ENCODE peak calls at places on chromosomes 16 and 17, in six cellular contexts. One of them, this sample, is unnamed.

GRCh38 chr17:27345141-27345904 is 51.4 kb downstream of the WSB1 start:
- DNase-seq in K562: peak; percentile 95
- DNase-seq in H1: peak; percentile 74
- DNase-seq in GM12878: no peak
- DNase-seq in HepG2: no peak
- DNase-seq in GM12891: no peak
- DNase-seq in this sample: no peak

GRCh38 chr17:67055041-67055443 is 10.7 kb downstream of the CACNG1 start:
- DNase-seq in K562: no peak
- DNase-seq in H1: peak; percentile 38
- DNase-seq in GM12878: no peak
- DNase-seq in HepG2: no peak
- DNase-seq in GM12891: no peak
- DNase-seq in this sample: no peak

GRCh38 chr17:39198186-39198566 is 707 bp upstream of the CACNB1 start:
- DNase-seq in K562: no peak
- DNase-seq in H1: no peak
- DNase-seq in GM12878: no peak
- DNase-seq in HepG2: no peak
- DNase-seq in GM12891: no peak
- DNase-seq in this sample: no peak

GRCh38 chr17:81529437-81529803 is 1.2 kb downstream of the FSCN2 start:
- DNase-seq in K562: no peak
- DNase-seq in H1: no peak
- DNase-seq in GM12878: no peak
- DNase-seq in HepG2: no peak
- DNase-seq in GM12891: no peak
- DNase-seq in this sample: no peak

GRCh38 chr17:60392845-60393702 is 1.1 kb upstream of the USP32 start:
- DNase-seq in K562: peak; percentile 61
- DNase-seq in H1: no peak
- DNase-seq in GM12878: peak; percentile 48
- DNase-seq in HepG2: peak; percentile 44
- DNase-seq in GM12891: no peak
- DNase-seq in this sample: no peak

GRCh38 chr17:30228011-30228410 is 7.5 kb downstream of the SLC6A4 start:
- DNase-seq in K562: no peak
- DNase-seq in H1: no peak
- DNase-seq in GM12878: no peak
- DNase-seq in HepG2: no peak
- DNase-seq in GM12891: no peak
- DNase-seq in this sample: no peak

GRCh38 chr16:54882556-54882955 is 48.1 kb upstream of the IRX5 start:
- DNase-seq in K562: no peak
- DNase-seq in H1: no peak
- DNase-seq in GM12878: no peak
- DNase-seq in HepG2: no peak
- DNase-seq in GM12891: no peak
- DNase-seq in this sample: no peak

GRCh38 chr17:20930065-20930760 is 112.6 kb downstream of the USP22 start:
- DNase-seq in K562: no peak
- DNase-seq in H1: no peak
- DNase-seq in GM12878: no peak
- DNase-seq in HepG2: no peak
- DNase-seq in GM12891: no peak
- DNase-seq in this sample: no peak

GRCh38 chr16:30491744-30492308 is 19.3 kb downstream of the ITGAL start:
- DNase-seq in K562: peak; percentile 90
- DNase-seq in H1: no peak
- DNase-seq in GM12878: no peak
- DNase-seq in HepG2: peak; percentile 56
- DNase-seq in GM12891: no peak
- DNase-seq in this sample: no peak

DNA sequence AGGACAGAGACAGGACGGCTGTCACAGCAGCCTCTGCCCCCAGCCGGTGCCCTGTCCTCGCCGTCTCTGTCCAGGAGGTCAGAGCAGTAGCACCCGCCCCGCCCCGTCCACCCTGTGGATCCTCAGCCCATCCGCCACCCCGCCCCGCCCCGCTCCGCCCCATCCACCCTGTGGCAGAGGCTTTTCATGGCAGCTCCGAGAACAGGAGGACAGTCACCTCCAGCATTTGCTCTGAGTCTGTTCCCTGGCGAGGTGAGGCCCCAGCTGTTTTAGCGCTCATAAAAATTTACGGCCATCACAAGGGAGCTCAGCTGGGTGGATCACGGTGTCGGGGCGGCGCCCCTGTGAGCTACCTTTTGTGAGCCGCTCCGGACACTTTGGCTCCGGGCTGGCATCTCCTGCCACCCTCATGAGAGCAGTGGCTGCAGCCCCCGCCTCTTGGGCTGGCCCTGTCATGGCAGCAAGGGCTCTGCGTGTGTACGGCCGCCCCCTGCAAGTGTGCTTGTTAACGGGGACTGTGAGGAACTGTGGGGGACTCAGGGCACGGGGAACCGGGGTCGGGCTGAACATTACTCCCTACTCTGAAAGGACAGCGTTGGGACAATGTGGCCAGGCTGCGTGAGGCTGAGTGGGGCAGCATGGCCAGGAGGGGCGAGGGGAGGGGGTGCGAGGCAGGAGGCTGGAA is 32.3 kb upstream of the GNG13 start:
- DNase-seq in K562: no peak
- DNase-seq in H1: no peak
- DNase-seq in GM12878: no peak
- DNase-seq in HepG2: no peak
- DNase-seq in GM12891: no peak
- DNase-seq in this sample: no peak
- TF ChIP-seq POLR2A in K562: no peak
- TF ChIP-seq POLR2A in H1: no peak
- TF ChIP-seq POLR2A in GM12878: no peak
- TF ChIP-seq POLR2A in HepG2: no peak
- TF ChIP-seq POLR2A in GM12891: no peak
- TF ChIP-seq POLR2A in this sample: no peak

DNA sequence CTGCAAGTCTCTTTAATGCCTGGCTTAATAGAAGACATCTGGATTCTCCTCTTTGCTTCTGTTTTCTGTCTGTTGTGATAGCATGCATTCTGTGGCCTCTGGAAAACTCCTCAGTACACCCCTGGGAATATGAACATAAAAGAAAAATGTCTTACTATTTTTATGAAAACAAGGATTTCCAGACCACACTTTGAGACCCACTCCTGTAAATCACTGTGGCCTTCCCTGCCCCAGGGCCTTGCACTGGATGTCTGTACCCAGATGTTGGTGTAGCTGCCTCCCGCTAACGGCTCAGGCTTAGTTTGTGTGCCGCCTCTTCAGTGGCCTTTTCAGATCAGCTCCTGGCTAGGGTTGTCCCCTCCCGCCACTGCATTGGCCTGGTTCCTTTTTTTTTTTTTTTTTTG is 126.6 kb downstream of the SOCS1 start:
- DNase-seq in K562: peak; percentile 38
- DNase-seq in H1: no peak
- DNase-seq in GM12878: no peak
- DNase-seq in HepG2: no peak
- DNase-seq in GM12891: no peak
- DNase-seq in this sample: no peak
- TF ChIP-seq TAF1 in K562: no peak
- TF ChIP-seq TAF1 in H1: no peak
- TF ChIP-seq TAF1 in GM12878: no peak
- TF ChIP-seq TAF1 in HepG2: no peak
- TF ChIP-seq TAF1 in GM12891: no peak
- TF ChIP-seq TAF1 in this sample: no peak

GRCh38 chr16:86567701-86568571 is 1.3 kb downstream of the FOXC2 start:
- DNase-seq in K562: no peak
- DNase-seq in H1: peak; percentile 75
- DNase-seq in GM12878: no peak
- DNase-seq in HepG2: no peak
- DNase-seq in GM12891: no peak
- DNase-seq in this sample: no peak

GRCh38 chr16:86570542-86571196 is 4.0 kb downstream of the FOXC2 start:
- DNase-seq in K562: no peak
- DNase-seq in H1: no peak
- DNase-seq in GM12878: no peak
- DNase-seq in HepG2: no peak
- DNase-seq in GM12891: no peak
- DNase-seq in this sample: no peak

GRCh38 chr16:86571197-86571915 is 4.7 kb downstream of the FOXC2 start:
- DNase-seq in K562: no peak
- DNase-seq in H1: no peak
- DNase-seq in GM12878: no peak
- DNase-seq in HepG2: no peak
- DNase-seq in GM12891: no peak
- DNase-seq in this sample: no peak

GRCh38 chr16:86568677-86569623 is 2.3 kb downstream of the FOXC2 start:
- DNase-seq in K562: no peak
- DNase-seq in H1: no peak
- DNase-seq in GM12878: no peak
- DNase-seq in HepG2: no peak
- DNase-seq in GM12891: no peak
- DNase-seq in this sample: no peak

GRCh38 chr16:86569843-86570447 is 3.3 kb downstream of the FOXC2 start:
- DNase-seq in K562: no peak
- DNase-seq in H1: no peak
- DNase-seq in GM12878: no peak
- DNase-seq in HepG2: no peak
- DNase-seq in GM12891: no peak
- DNase-seq in this sample: no peak
- TF ChIP-seq POLR2AphosphoS5 in K562: no peak
- TF ChIP-seq POLR2AphosphoS5 in H1: no peak
- TF ChIP-seq POLR2AphosphoS5 in GM12878: no peak
- TF ChIP-seq POLR2AphosphoS5 in HepG2: no peak
- TF ChIP-seq POLR2AphosphoS5 in GM12891: no peak
- TF ChIP-seq POLR2AphosphoS5 in this sample: no peak

GRCh38 chr16:2473999-2474876 is 689 bp upstream of the TBC1D24 start:
- DNase-seq in K562: peak; percentile 74
- DNase-seq in H1: peak; percentile 72
- DNase-seq in GM12878: no peak
- DNase-seq in HepG2: no peak
- DNase-seq in GM12891: peak; percentile 72
- DNase-seq in this sample: peak; percentile 77

GRCh38 chr16:2475413-2476344 is 752 bp downstream of the TBC1D24 start:
- DNase-seq in K562: peak; percentile 45
- DNase-seq in H1: peak; percentile 75
- DNase-seq in GM12878: no peak
- DNase-seq in HepG2: no peak
- DNase-seq in GM12891: no peak
- DNase-seq in this sample: no peak

GRCh38 chr16:2476345-2476720 is 1.4 kb downstream of the TBC1D24 start:
- DNase-seq in K562: no peak
- DNase-seq in H1: no peak
- DNase-seq in GM12878: no peak
- DNase-seq in HepG2: no peak
- DNase-seq in GM12891: no peak
- DNase-seq in this sample: no peak

GRCh38 chr16:2473425-2473926 is 1.5 kb upstream of the TBC1D24 start:
- DNase-seq in K562: peak; percentile 41
- DNase-seq in H1: peak; percentile 60
- DNase-seq in GM12878: no peak
- DNase-seq in HepG2: no peak
- DNase-seq in GM12891: no peak
- DNase-seq in this sample: no peak

GRCh38 chr16:2474877-2475412 is at the start of gene TBC1D24:
- DNase-seq in K562: peak; percentile 88
- DNase-seq in H1: peak; percentile 90
- DNase-seq in GM12878: no peak
- DNase-seq in HepG2: peak; percentile 67
- DNase-seq in GM12891: peak; percentile 100
- DNase-seq in this sample: peak; percentile 100
- TF ChIP-seq POLR2A in K562: no peak
- TF ChIP-seq POLR2A in H1: no peak
- TF ChIP-seq POLR2A in GM12878: peak; percentile 79
- TF ChIP-seq POLR2A in HepG2: peak; percentile 50
- TF ChIP-seq POLR2A in GM12891: no peak
- TF ChIP-seq POLR2A in this sample: peak; percentile 46

DNA sequence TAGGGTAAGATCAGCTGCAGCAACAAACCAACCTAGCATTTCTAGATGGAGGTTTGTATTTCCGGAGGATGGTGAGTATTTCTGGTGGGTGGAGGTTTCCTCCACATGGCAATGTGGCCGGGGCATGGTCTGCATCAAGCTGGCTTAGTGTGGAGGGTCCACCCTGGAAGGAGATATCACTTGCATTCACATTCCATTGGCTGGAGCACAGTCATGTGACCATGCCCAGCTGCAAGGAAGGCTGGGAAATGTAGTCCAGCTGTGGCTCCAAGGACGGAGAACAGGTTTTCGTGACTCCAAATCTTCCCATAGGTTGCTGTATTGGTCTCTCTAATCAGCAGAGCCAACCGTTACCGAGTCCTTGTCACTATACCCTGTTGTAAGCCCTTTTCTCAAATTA is 68.7 kb downstream of the RAI1 start:
- DNase-seq in K562: peak; percentile 58
- DNase-seq in H1: peak; percentile 81
- DNase-seq in GM12878: peak; percentile 51
- DNase-seq in HepG2: peak; percentile 36
- DNase-seq in GM12891: no peak
- DNase-seq in this sample: no peak
- TF ChIP-seq TAF1 in K562: no peak
- TF ChIP-seq TAF1 in H1: peak; percentile 33
- TF ChIP-seq TAF1 in GM12878: no peak
- TF ChIP-seq TAF1 in HepG2: no peak
- TF ChIP-seq TAF1 in GM12891: no peak
- TF ChIP-seq TAF1 in this sample: no peak

GRCh38 chr17:36089888-36090836 is at the start of gene CCL3:
- DNase-seq in K562: no peak
- DNase-seq in H1: no peak
- DNase-seq in GM12878: peak; percentile 99
- DNase-seq in HepG2: no peak
- DNase-seq in GM12891: peak; percentile 21
- DNase-seq in this sample: peak; percentile 32
- TF ChIP-seq POLR2AphosphoS5 in K562: no peak
- TF ChIP-seq POLR2AphosphoS5 in H1: no peak
- TF ChIP-seq POLR2AphosphoS5 in GM12878: peak; percentile 97
- TF ChIP-seq POLR2AphosphoS5 in HepG2: no peak
- TF ChIP-seq POLR2AphosphoS5 in GM12891: peak; percentile 99
- TF ChIP-seq POLR2AphosphoS5 in this sample: peak; percentile 98

GRCh38 chr17:73308017-73308823 is 3.6 kb downstream of the CDC42EP4 start:
- DNase-seq in K562: peak; percentile 95
- DNase-seq in H1: no peak
- DNase-seq in GM12878: no peak
- DNase-seq in HepG2: peak; percentile 91
- DNase-seq in GM12891: no peak
- DNase-seq in this sample: no peak
- TF ChIP-seq POLR2A in K562: peak; percentile 55
- TF ChIP-seq POLR2A in H1: no peak
- TF ChIP-seq POLR2A in GM12878: no peak
- TF ChIP-seq POLR2A in HepG2: no peak
- TF ChIP-seq POLR2A in GM12891: no peak
- TF ChIP-seq POLR2A in this sample: no peak

This sample was measured in GM12892.